ENCODE peak calls at places on chromosome 1, in four cellular contexts. Z is GF-D8; Y is central memory CD4-positive, alpha-beta T cell; X is neural crest cell. B is an unnamed sample.

GRCh38 chr1:178094752-178095645 is 1.1 kb downstream of the RASAL2 start:
- DNase-seq in X (no peak), Z (no peak), Y (no peak), B (no peak)

GRCh38 chr1:174968750-174969244 is 30.9 kb upstream of the CACYBP start:
- DNase-seq in Y (peak), Z (no peak), X (no peak), B (no peak)

GRCh38 chr1:219907772-219908070 is 20.6 kb downstream of the SLC30A10 start:
- DNase-seq in Z (no peak), X (no peak), Y (no peak), B (no peak)

GRCh38 chr1:1833916-1834325 is 55.7 kb upstream of the NADK start:
- DNase-seq in Y (no peak), X (no peak), Z (no peak), B (no peak)

GRCh38 chr1:234205966-234206365 is 167.3 kb upstream of the COA6 start:
- DNase-seq in Y (no peak), X (no peak), Z (no peak), B (no peak)

GRCh38 chr1:168520052-168520751 is 23.6 kb downstream of the XCL2 start:
- DNase-seq in X (no peak), Z (no peak), Y (no peak), B (no peak)

GRCh38 chr1:226365831-226366231 is 42.1 kb downstream of the PARP1 start:
- DNase-seq in Z (no peak), Y (no peak), X (no peak), B (no peak)

GRCh38 chr1:192998536-192998935 is 60.6 kb downstream of the UCHL5 start:
- DNase-seq in X (no peak), Z (no peak), Y (no peak), B (no peak)

GRCh38 chr1:230359992-230360391 is 66.1 kb downstream of the PGBD5 start:
- DNase-seq in Y (no peak), Z (no peak), X (no peak), B (no peak)

GRCh38 chr1:162497104-162497722 is 405 bp upstream of the UHMK1 start:
- DNase-seq in X (no peak), Y (no peak), Z (no peak), B (no peak)

B was measured in aorta.